ENCODE peak calls at places on chromosomes 11 and 22, in seven cellular contexts. U is fibroblast of lung, G is GM13977, Z is cardiac muscle cell, F is HFF-Myc, K is kidney, V is thoracic aorta. I is an unnamed sample.

GRCh38 chr11:126104420-126104819 is 41.8 kb upstream of the CDON start:
- DNase-seq in Z (peak; percentile 56), U (no peak), G (no peak), F (no peak), V (no peak), K (no peak), I (no peak)

GRCh38 chr11:75534291-75535038 is 8.7 kb upstream of the GDPD5 start:
- DNase-seq in K (no peak), G (no peak), V (no peak), U (peak; percentile 21), Z (no peak), F (no peak), I (no peak)

GRCh38 chr11:12251651-12252560 is 125.5 kb upstream of the PARVA start:
- DNase-seq in K (no peak), U (no peak), G (no peak), V (no peak), Z (no peak), F (no peak), I (no peak)

GRCh38 chr22:21701384-21701971 is 34.1 kb downstream of the YPEL1 start:
- DNase-seq in U (no peak), Z (no peak), K (no peak), G (no peak), F (no peak), V (no peak), I (no peak)

GRCh38 chr22:19571207-19571795 is 47.1 kb upstream of the CLDN5 start:
- DNase-seq in V (no peak), G (no peak), F (no peak), K (no peak), U (peak; percentile 20), Z (no peak), I (no peak)

GRCh38 chr11:114796954-114797721 is 118.8 kb downstream of the NXPE2 start:
- DNase-seq in Z (no peak), V (no peak), F (no peak), G (no peak), K (no peak), U (no peak), I (no peak)

GRCh38 chr11:32963721-32964120 is 52.0 kb upstream of the DEPDC7 start:
- DNase-seq in G (no peak), Z (no peak), F (no peak), K (no peak), U (no peak), V (no peak), I (no peak)

GRCh38 chr22:36253523-36254490 is 874 bp downstream of the APOL1 start:
- DNase-seq in Z (no peak), V (no peak), U (peak; percentile 47), F (no peak), K (peak; percentile 63), G (no peak), I (no peak)

GRCh38 chr11:62905927-62906531 is 15.1 kb downstream of the CHRM1 start:
- DNase-seq in F (peak; percentile 49), Z (peak; percentile 87), V (peak; percentile 38), U (peak; percentile 77), G (peak; percentile 85), K (peak; percentile 90), I (no peak)

GRCh38 chr11:88420165-88420781 is 82.7 kb upstream of the CTSC start:
- DNase-seq in G (no peak), F (no peak), V (no peak), K (no peak), U (peak; percentile 55), Z (no peak), I (no peak)

GRCh38 chr11:71119656-71120269 is 132.6 kb downstream of the SHANK2 start:
- DNase-seq in U (no peak), K (peak; percentile 22), G (no peak), V (no peak), Z (no peak), F (no peak), I (no peak)

GRCh38 chr11:44985721-44986120 is 35.0 kb upstream of the TP53I11 start:
- DNase-seq in Z (no peak), U (no peak), F (no peak), K (no peak), V (no peak), G (no peak), I (no peak)

GRCh38 chr11:61917357-61918109 is at the start of gene RAB3IL1:
- DNase-seq in Z (peak; percentile 89), U (peak; percentile 21), V (no peak), F (peak; percentile 19), K (peak; percentile 90), G (peak; percentile 48), I (peak; percentile 78)

GRCh38 chr11:101390539-101390938 is 193.3 kb downstream of the TRPC6 start:
- DNase-seq in F (no peak), Z (peak; percentile 3), K (no peak), V (no peak), G (no peak), U (peak; percentile 35), I (no peak)

GRCh38 chr11:15955595-15955994 is 400.8 kb downstream of the SOX6 start:
- DNase-seq in G (no peak), V (no peak), Z (no peak), U (no peak), K (no peak), F (no peak), I (no peak)

GRCh38 chr22:39174498-39175120 is 22.1 kb upstream of the CBX7 start:
- DNase-seq in V (peak; percentile 50), F (peak; percentile 84), K (peak; percentile 98), U (peak; percentile 87), Z (peak; percentile 79), G (no peak), I (peak; percentile 88)

GRCh38 chr11:26134481-26135355 is 197.2 kb upstream of the ANO3 start:
- DNase-seq in Z (peak; percentile 16), F (no peak), K (no peak), V (no peak), U (peak; percentile 54), G (no peak), I (no peak)

GRCh38 chr11:115980747-115981475 is 476.7 kb upstream of the CADM1 start:
- DNase-seq in Z (no peak), K (no peak), G (no peak), V (no peak), F (no peak), U (no peak), I (no peak)

GRCh38 chr11:75468534-75469340 is 35.7 kb upstream of the KLHL35 start:
- DNase-seq in K (peak; percentile 83), Z (no peak), U (peak; percentile 92), V (peak; percentile 17), F (peak; percentile 59), G (no peak), I (no peak)

GRCh38 chr11:60629399-60629798 is 70.0 kb upstream of the MS4A8 start:
- DNase-seq in G (no peak), V (no peak), K (no peak), F (no peak), Z (no peak), U (no peak), I (no peak)

DNA sequence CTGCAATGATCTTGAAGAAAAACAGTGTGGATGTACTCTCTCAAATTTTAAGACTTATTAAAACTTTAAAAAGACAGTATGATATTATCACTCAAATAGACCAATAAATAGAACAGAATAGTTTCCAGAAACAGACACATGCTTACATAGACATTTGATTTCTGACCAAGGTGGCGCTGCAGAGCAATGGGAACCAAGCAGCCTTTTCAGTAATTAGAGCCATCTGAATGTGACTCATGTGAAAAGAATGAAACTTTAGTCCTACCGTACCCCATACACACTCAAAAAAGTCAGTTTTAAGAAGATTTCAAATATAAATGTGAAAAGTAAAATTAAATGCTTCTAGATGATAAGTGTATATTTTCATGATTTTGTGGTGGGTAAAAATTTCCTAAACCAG is 74.2 kb upstream of the MS4A8 start:
- DNase-seq in G (no peak), K (no peak), V (no peak), Z (peak; percentile 39), F (peak; percentile 41), U (peak; percentile 28), I (no peak)
- TF ChIP-seq CTCF in G (peak; percentile 9), K (peak; percentile 12), V (no peak), Z (peak; percentile 14), F (peak; percentile 37), U (peak; percentile 25), I (peak; percentile 67)

DNA sequence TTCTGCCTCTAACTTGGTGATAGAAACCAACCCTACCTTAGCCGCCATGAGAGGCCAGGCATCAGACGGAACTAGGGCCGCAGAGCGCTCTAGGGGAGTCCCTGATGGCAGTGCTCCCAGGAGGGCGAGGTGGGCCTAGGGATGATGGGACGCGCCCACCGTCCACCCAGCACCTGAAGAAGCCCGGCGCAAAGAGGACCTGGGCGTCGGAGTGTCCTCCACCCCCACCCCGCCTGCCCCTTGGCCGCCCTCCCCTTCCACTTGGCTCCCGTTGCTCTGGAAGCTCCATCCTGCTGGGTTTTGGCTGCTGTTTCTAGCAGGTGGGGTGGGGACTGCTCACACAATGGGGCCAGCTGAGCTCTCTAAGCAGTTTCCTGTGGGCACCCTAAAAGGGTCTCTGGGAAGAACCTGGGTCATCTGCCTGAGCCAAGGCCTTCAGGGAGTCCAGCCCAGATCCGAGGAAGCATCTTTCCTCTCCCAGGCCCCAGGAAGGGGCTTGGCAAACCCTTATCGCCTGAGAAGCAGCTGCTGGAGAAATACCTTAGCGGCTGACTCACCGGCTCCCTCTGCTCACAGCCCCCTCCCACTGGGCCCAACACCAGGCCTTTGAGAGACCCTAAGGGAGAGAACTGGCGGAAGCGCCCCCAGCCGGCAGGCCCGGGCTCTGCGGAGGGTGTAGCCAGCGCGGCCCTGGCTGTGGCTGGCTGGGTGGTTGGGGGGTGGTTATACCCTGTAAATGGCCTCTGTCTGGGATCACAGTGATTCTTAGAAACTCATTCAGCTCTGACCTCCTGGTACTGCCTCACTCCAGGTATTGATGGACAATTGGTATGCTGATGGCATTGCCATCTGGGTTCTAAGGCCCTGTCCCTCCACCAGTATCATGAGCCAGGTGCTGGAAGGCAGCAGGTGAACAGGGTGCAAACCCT is 19.3 kb downstream of the CREB3L1 start:
- DNase-seq in V (no peak), G (no peak), K (peak; percentile 68), U (peak; percentile 96), Z (peak; percentile 87), F (peak; percentile 71), I (no peak)
- TF ChIP-seq CTCF in V (peak; percentile 12), G (peak; percentile 14), K (peak; percentile 14), U (peak; percentile 55), Z (peak; percentile 89), F (peak; percentile 77), I (peak; percentile 87)

DNA sequence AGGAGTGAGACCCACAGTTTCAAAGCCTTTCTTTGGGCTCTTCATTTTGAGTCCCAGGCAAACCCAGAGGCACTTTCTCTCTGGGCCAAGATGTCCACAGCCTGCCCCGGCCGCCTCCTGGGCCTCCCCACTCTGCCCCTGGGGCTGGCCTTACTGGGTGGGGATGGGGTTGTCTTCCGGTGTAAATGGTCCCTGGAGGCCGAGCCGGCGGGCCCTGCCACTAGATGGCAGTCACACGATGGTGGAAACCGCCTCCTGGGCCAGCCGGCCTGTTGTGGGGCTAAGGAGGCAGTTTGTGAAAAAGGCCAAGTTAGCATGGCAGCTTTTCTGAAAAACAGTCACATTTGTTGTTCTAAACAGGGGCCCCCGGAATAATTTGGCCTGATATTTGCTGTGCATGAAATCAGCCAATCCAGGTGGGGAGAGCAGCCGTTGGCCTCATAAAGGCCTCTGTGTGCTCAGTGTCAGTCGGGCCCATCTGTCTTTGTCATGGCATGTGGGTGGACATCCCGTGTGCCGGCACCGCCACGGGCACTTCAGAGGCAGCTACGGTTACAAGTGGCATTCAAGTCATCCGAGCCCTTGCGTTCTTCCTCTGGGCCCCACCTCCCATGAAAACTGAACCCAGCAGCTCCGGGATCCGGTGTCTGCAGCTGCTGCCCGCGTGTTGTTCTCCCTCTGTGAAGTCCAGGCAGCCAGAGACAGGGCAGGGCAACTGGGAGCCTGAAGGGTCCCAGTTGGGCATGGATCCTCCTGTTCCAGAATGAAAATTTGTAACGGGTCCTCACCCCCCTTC is 6.6 kb downstream of the MRPL23 start:
- DNase-seq in V (no peak), G (no peak), Z (no peak), F (no peak), K (peak; percentile 20), U (no peak), I (no peak)
- TF ChIP-seq CTCF in V (no peak), G (peak; percentile 23), Z (no peak), F (no peak), K (no peak), U (no peak), I (no peak)

GRCh38 chr11:128269466-128269865 is 317.9 kb downstream of the ETS1 start:
- DNase-seq in Z (no peak), F (no peak), G (no peak), U (no peak), V (no peak), K (no peak), I (no peak)
- TF ChIP-seq CTCF in Z (no peak), F (no peak), G (no peak), U (no peak), V (no peak), K (no peak), I (no peak)